ENCODE peak calls at places on chromosome 5, in four cellular contexts. L is tibial artery, S is left ventricle myocardium inferior, D is colonic mucosa. B is an unnamed sample.
A peak's percentile ranks its signal among the peaks of the same experiment; 100 is the strongest.

GRCh38 chr5:134549714-134550113 is 24.2 kb downstream of the JADE2 start:
- DNase-seq in L (no peak), S (no peak), D (no peak), B (peak; percentile 85)

GRCh38 chr5:145990077-145990653 is 53.8 kb downstream of the SH3RF2 start:
- DNase-seq in L (no peak), S (no peak), D (peak; percentile 45), B (no peak)

GRCh38 chr5:157603333-157604190 is 28.0 kb upstream of the ADAM19 start:
- DNase-seq in L (no peak), S (no peak), D (no peak), B (peak; percentile 82)

GRCh38 chr5:81779935-81780266 is 29.0 kb upstream of the SSBP2 start:
- DNase-seq in L (no peak), S (no peak), D (no peak), B (no peak)

GRCh38 chr5:171505473-171506043 is 86.1 kb downstream of the FGF18 start:
- DNase-seq in L (no peak), S (no peak), D (no peak), B (no peak)

GRCh38 chr5:35736280-35736679 is 118.6 kb downstream of the SPEF2 start:
- DNase-seq in L (no peak), S (no peak), D (no peak), B (no peak)

GRCh38 chr5:172543484-172544298 is 89.4 kb upstream of the SH3PXD2B start:
- DNase-seq in L (no peak), S (no peak), D (no peak), B (no peak)

GRCh38 chr5:15598294-15598902 is 98.4 kb downstream of the FBXL7 start:
- DNase-seq in L (no peak), S (no peak), D (peak; percentile 20), B (no peak)

GRCh38 chr5:147384346-147385193 is 125.3 kb downstream of the DPYSL3 start:
- DNase-seq in L (no peak), S (no peak), D (no peak), B (peak; percentile 63)

GRCh38 chr5:126544087-126544740 is 50.8 kb downstream of the ALDH7A1 start:
- DNase-seq in L (no peak), S (no peak), D (peak; percentile 61), B (no peak)

GRCh38 chr5:5497132-5497748 is 74.8 kb downstream of the ICE1 start:
- DNase-seq in L (peak; percentile 36), S (peak; percentile 34), D (peak; percentile 24), B (peak; percentile 66)

GRCh38 chr5:81572201-81572600 is 178.3 kb upstream of the ACOT12 start:
- DNase-seq in L (no peak), S (no peak), D (no peak), B (no peak)

GRCh38 chr5:86644843-86645242 is 27.1 kb downstream of the COX7C start:
- DNase-seq in L (no peak), S (no peak), D (no peak), B (no peak)

GRCh38 chr5:32259033-32259432 is 53.7 kb downstream of the MTMR12 start:
- DNase-seq in L (no peak), S (no peak), D (no peak), B (no peak)

GRCh38 chr5:1322036-1322903 is 22.6 kb downstream of the CLPTM1L start:
- DNase-seq in L (peak; percentile 20), S (no peak), D (no peak), B (no peak)

GRCh38 chr5:149210968-149211495 is 60.6 kb upstream of the AFAP1L1 start:
- DNase-seq in L (no peak), S (no peak), D (no peak), B (no peak)

GRCh38 chr5:35963381-35963843 is 25.0 kb upstream of the CAPSL start:
- DNase-seq in L (no peak), S (no peak), D (peak; percentile 21), B (no peak)

GRCh38 chr5:75600535-75600934 is 10.7 kb upstream of the ANKDD1B start:
- DNase-seq in L (no peak), S (no peak), D (no peak), B (no peak)

DNA sequence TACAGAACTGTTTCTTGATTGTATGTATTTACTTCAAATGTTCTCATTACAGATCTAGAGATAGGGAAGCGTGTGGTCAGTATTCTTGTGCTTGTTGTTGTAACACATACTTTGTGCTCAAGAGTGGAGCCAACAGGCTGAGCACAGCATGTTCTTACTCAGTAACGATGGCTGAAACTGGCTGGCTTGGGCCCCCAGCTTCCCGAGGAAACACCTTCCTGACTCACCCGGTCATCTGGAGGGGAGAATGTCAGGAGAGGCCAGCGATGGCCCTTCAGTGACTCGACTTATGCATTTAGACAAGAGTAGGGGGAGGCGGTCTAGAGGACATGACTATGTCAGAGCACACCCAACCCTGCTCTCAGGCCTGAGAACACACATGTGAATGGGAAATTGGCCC is 25.6 kb downstream of the ZNF474 start:
- DNase-seq in L (peak; percentile 81), S (no peak), D (no peak), B (peak; percentile 95)
- TF ChIP-seq CTCF in L (no peak), S (no peak), D (no peak), B (no peak)

GRCh38 chr5:150510460-150511263 is 2.7 kb downstream of the NDST1 start:
- DNase-seq in L (no peak), S (no peak), D (peak; percentile 79), B (peak; percentile 74)

GRCh38 chr5:150513375-150514309 is 5.7 kb downstream of the NDST1 start:
- DNase-seq in L (no peak), S (no peak), D (no peak), B (peak; percentile 21)

GRCh38 chr5:150509992-150510391 is 2.1 kb downstream of the NDST1 start:
- DNase-seq in L (no peak), S (no peak), D (no peak), B (no peak)

GRCh38 chr5:150512368-150512747 is 4.4 kb downstream of the NDST1 start:
- DNase-seq in L (peak; percentile 77), S (no peak), D (peak; percentile 79), B (no peak)

DNA sequence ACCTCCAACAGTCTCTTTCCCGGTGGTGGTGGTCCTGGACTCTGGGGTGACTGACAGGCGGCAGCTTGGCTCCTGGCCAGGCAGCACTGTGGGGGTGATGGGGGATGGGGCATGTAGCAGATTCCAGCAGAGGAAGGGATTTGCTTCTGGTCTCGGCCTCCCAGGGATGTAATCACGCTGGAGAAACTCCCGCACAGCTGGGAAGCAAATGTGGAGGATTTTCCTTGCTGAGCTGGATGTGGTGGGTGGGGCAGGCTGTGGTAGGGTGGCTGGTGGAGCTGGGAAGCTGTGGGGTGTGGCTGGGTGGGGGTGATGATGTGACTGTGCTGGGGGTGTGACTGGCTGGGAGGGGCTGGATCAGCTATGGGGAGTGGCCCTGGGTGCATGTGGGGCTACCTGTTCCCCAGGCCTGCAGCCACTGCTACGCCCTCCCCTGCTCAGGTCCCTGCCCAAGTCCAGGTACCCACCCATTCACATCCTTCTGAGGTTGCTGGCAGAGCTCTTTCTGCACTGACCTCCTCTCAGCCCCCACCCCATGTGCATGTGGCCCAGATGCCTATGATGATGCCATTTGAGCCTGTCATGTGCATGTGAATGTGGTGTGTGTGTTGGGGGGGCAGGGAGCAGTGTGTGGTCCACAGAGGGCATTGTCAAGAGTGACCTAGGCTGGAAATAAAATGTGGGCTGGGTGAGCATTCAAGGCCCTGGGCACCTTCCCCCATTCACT is 3.9 kb downstream of the NDST1 start:
- DNase-seq in L (no peak), S (no peak), D (peak; percentile 95), B (peak; percentile 83)
- H3K27ac ChIP-seq in L (peak overlapping the region; percentile 96), S (peak overlapping the region; percentile 65), D (peak overlapping the region; percentile 84), B (peak overlapping the region; percentile 36)

GRCh38 chr5:42949348-42950090 is 90.6 kb downstream of the ANXA2R start:
- DNase-seq in L (peak; percentile 61), S (peak; percentile 46), D (peak; percentile 64), B (peak; percentile 90)
- H3K4me3 ChIP-seq in L (peak overlapping the region; percentile 56), S (peak overlapping the region; percentile 71), D (peak overlapping the region; percentile 14), B (peak overlapping the region; percentile 70)

DNA sequence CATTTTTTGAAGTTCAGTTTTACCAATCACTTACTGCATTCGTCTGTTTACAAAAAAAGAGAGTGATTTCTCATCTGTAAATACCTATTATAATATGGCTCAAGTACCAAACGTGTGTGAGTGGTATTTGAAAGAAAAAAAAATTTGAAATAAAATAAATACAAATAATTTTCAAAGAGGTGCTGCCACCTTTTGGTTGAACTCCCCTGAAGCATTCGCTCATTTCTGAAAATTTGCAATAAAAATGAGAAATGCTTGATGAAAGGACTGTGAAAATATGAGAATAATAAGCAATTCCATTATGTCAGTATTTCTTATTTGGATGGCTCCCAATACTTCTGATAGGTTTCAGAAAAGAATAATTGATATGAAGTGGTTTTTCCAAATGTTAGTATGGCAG is 409.9 kb downstream of the CTNND2 start:
- DNase-seq in L (no peak), S (no peak), D (no peak), B (peak; percentile 0)
- TF ChIP-seq CTCF in L (peak; percentile 11), S (peak; percentile 48), D (no peak), B (peak; percentile 25)

GRCh38 chr5:124634228-124634819 is 112.1 kb downstream of the ZNF608 start:
- DNase-seq in L (no peak), S (no peak), D (no peak), B (peak; percentile 67)
- H3K27ac ChIP-seq in L (no peak overlapping the region), S (no peak overlapping the region), D (no peak overlapping the region), B (peak overlapping the region; percentile 45)